ENCODE peak calls at places on chromosome 10, in nine cellular contexts. One of them, this sample, is unnamed. For H3K27me3, the result is how much of the 10 kb centered on the place peaks cover.

GRCh38 chr10:15858895-15859294 is 1.4 kb downstream of the MINDY3 start:
- DNase-seq in body of pancreas: no peak
- DNase-seq in neural progenitor cell: no peak
- DNase-seq in AG04450: no peak
- DNase-seq in endodermal cell: no peak
- DNase-seq in CD4-positive, alpha-beta memory T cell: no peak
- DNase-seq in dorsolateral prefrontal cortex: no peak
- DNase-seq in bronchial epithelial cell: no peak
- DNase-seq in adrenal gland: no peak
- DNase-seq in this sample: no peak

GRCh38 chr10:119940487-119940886 is 48.0 kb downstream of the SEC23IP start:
- DNase-seq in body of pancreas: no peak
- DNase-seq in neural progenitor cell: no peak
- DNase-seq in AG04450: no peak
- DNase-seq in endodermal cell: no peak
- DNase-seq in CD4-positive, alpha-beta memory T cell: no peak
- DNase-seq in dorsolateral prefrontal cortex: no peak
- DNase-seq in bronchial epithelial cell: peak
- DNase-seq in adrenal gland: no peak
- DNase-seq in this sample: no peak

GRCh38 chr10:105149371-105149871 is 508.3 kb downstream of the SORCS3 start:
- DNase-seq in body of pancreas: no peak
- DNase-seq in neural progenitor cell: no peak
- DNase-seq in AG04450: no peak
- DNase-seq in endodermal cell: no peak
- DNase-seq in CD4-positive, alpha-beta memory T cell: no peak
- DNase-seq in dorsolateral prefrontal cortex: no peak
- DNase-seq in bronchial epithelial cell: peak
- DNase-seq in adrenal gland: no peak
- DNase-seq in this sample: no peak

GRCh38 chr10:124646483-124647352 is 97.5 kb downstream of the FAM53B start:
- DNase-seq in body of pancreas: peak
- DNase-seq in neural progenitor cell: no peak
- DNase-seq in AG04450: peak
- DNase-seq in endodermal cell: no peak
- DNase-seq in CD4-positive, alpha-beta memory T cell: no peak
- DNase-seq in dorsolateral prefrontal cortex: peak
- DNase-seq in bronchial epithelial cell: peak
- DNase-seq in adrenal gland: peak
- DNase-seq in this sample: peak

GRCh38 chr10:88118769-88119559 is 255.5 kb downstream of the PTEN start:
- DNase-seq in body of pancreas: no peak
- DNase-seq in neural progenitor cell: no peak
- DNase-seq in AG04450: no peak
- DNase-seq in endodermal cell: no peak
- DNase-seq in CD4-positive, alpha-beta memory T cell: no peak
- DNase-seq in dorsolateral prefrontal cortex: no peak
- DNase-seq in bronchial epithelial cell: peak
- DNase-seq in adrenal gland: no peak
- DNase-seq in this sample: no peak

GRCh38 chr10:79976999-79977398 is 28.1 kb upstream of the SFTPD start:
- DNase-seq in body of pancreas: no peak
- DNase-seq in neural progenitor cell: no peak
- DNase-seq in AG04450: no peak
- DNase-seq in endodermal cell: no peak
- DNase-seq in CD4-positive, alpha-beta memory T cell: no peak
- DNase-seq in dorsolateral prefrontal cortex: no peak
- DNase-seq in bronchial epithelial cell: no peak
- DNase-seq in adrenal gland: no peak
- DNase-seq in this sample: no peak

GRCh38 chr10:121527690-121528089 is 70.6 kb downstream of the FGFR2 start:
- DNase-seq in body of pancreas: no peak
- DNase-seq in neural progenitor cell: peak
- DNase-seq in AG04450: no peak
- DNase-seq in endodermal cell: peak
- DNase-seq in CD4-positive, alpha-beta memory T cell: no peak
- DNase-seq in dorsolateral prefrontal cortex: no peak
- DNase-seq in bronchial epithelial cell: peak
- DNase-seq in adrenal gland: no peak
- DNase-seq in this sample: peak

GRCh38 chr10:124943301-124944092 is 1.6 kb downstream of the ZRANB1 start:
- DNase-seq in body of pancreas: no peak
- DNase-seq in neural progenitor cell: no peak
- DNase-seq in AG04450: peak
- DNase-seq in endodermal cell: no peak
- DNase-seq in CD4-positive, alpha-beta memory T cell: no peak
- DNase-seq in dorsolateral prefrontal cortex: no peak
- DNase-seq in bronchial epithelial cell: peak
- DNase-seq in adrenal gland: no peak
- DNase-seq in this sample: no peak

GRCh38 chr10:10363217-10363616 is 654.5 kb upstream of the CELF2 start:
- DNase-seq in body of pancreas: no peak
- DNase-seq in neural progenitor cell: no peak
- DNase-seq in AG04450: no peak
- DNase-seq in endodermal cell: no peak
- DNase-seq in CD4-positive, alpha-beta memory T cell: no peak
- DNase-seq in dorsolateral prefrontal cortex: no peak
- DNase-seq in bronchial epithelial cell: no peak
- DNase-seq in adrenal gland: no peak
- DNase-seq in this sample: no peak

GRCh38 chr10:124961248-124961570 is 19.3 kb downstream of the ZRANB1 start:
- DNase-seq in body of pancreas: no peak
- DNase-seq in neural progenitor cell: no peak
- DNase-seq in AG04450: no peak
- DNase-seq in endodermal cell: no peak
- DNase-seq in CD4-positive, alpha-beta memory T cell: no peak
- DNase-seq in dorsolateral prefrontal cortex: no peak
- DNase-seq in bronchial epithelial cell: no peak
- DNase-seq in adrenal gland: no peak
- DNase-seq in this sample: no peak

GRCh38 chr10:132860527-132860926 is 74.6 kb upstream of the NKX6-2 start:
- DNase-seq in body of pancreas: no peak
- DNase-seq in neural progenitor cell: no peak
- DNase-seq in AG04450: no peak
- DNase-seq in endodermal cell: peak
- DNase-seq in CD4-positive, alpha-beta memory T cell: no peak
- DNase-seq in dorsolateral prefrontal cortex: no peak
- DNase-seq in bronchial epithelial cell: no peak
- DNase-seq in adrenal gland: no peak
- DNase-seq in this sample: no peak

GRCh38 chr10:100100651-100101525 is 19.2 kb upstream of the CPN1 start:
- DNase-seq in body of pancreas: no peak
- DNase-seq in neural progenitor cell: peak
- DNase-seq in AG04450: peak
- DNase-seq in endodermal cell: peak
- DNase-seq in CD4-positive, alpha-beta memory T cell: no peak
- DNase-seq in dorsolateral prefrontal cortex: no peak
- DNase-seq in bronchial epithelial cell: peak
- DNase-seq in adrenal gland: no peak
- DNase-seq in this sample: no peak

GRCh38 chr10:113041841-113042745 is 92.0 kb downstream of the TCF7L2 start:
- DNase-seq in body of pancreas: no peak
- DNase-seq in neural progenitor cell: no peak
- DNase-seq in AG04450: no peak
- DNase-seq in endodermal cell: no peak
- DNase-seq in CD4-positive, alpha-beta memory T cell: no peak
- DNase-seq in dorsolateral prefrontal cortex: no peak
- DNase-seq in bronchial epithelial cell: no peak
- DNase-seq in adrenal gland: no peak
- DNase-seq in this sample: no peak

GRCh38 chr10:27819781-27820531 is 74.3 kb upstream of the MKX start:
- DNase-seq in body of pancreas: peak
- DNase-seq in neural progenitor cell: no peak
- DNase-seq in AG04450: peak
- DNase-seq in endodermal cell: no peak
- DNase-seq in CD4-positive, alpha-beta memory T cell: no peak
- DNase-seq in dorsolateral prefrontal cortex: no peak
- DNase-seq in bronchial epithelial cell: peak
- DNase-seq in adrenal gland: peak
- DNase-seq in this sample: peak

GRCh38 chr10:99285846-99286245 is 43.3 kb upstream of the CNNM1 start:
- DNase-seq in body of pancreas: no peak
- DNase-seq in neural progenitor cell: no peak
- DNase-seq in AG04450: no peak
- DNase-seq in endodermal cell: no peak
- DNase-seq in CD4-positive, alpha-beta memory T cell: no peak
- DNase-seq in dorsolateral prefrontal cortex: no peak
- DNase-seq in bronchial epithelial cell: peak
- DNase-seq in adrenal gland: no peak
- DNase-seq in this sample: no peak

GRCh38 chr10:101565936-101566332 is 22.1 kb downstream of the POLL start:
- DNase-seq in body of pancreas: peak
- DNase-seq in neural progenitor cell: no peak
- DNase-seq in AG04450: no peak
- DNase-seq in endodermal cell: no peak
- DNase-seq in CD4-positive, alpha-beta memory T cell: no peak
- DNase-seq in dorsolateral prefrontal cortex: no peak
- DNase-seq in bronchial epithelial cell: no peak
- DNase-seq in adrenal gland: no peak
- DNase-seq in this sample: no peak
- H3K27me3 ChIP-seq in body of pancreas: under half
- H3K27me3 ChIP-seq in neural progenitor cell: half or more
- H3K27me3 ChIP-seq in AG04450: under half
- H3K27me3 ChIP-seq in endodermal cell: under half
- H3K27me3 ChIP-seq in CD4-positive, alpha-beta memory T cell: under half
- H3K27me3 ChIP-seq in dorsolateral prefrontal cortex: under half
- H3K27me3 ChIP-seq in bronchial epithelial cell: under half
- H3K27me3 ChIP-seq in adrenal gland: under half
- H3K27me3 ChIP-seq in this sample: under half

GRCh38 chr10:5002013-5002727 is 1.5 kb downstream of the AKR1C2 start:
- DNase-seq in body of pancreas: no peak
- DNase-seq in neural progenitor cell: no peak
- DNase-seq in AG04450: no peak
- DNase-seq in endodermal cell: no peak
- DNase-seq in CD4-positive, alpha-beta memory T cell: no peak
- DNase-seq in dorsolateral prefrontal cortex: no peak
- DNase-seq in bronchial epithelial cell: no peak
- DNase-seq in adrenal gland: no peak
- DNase-seq in this sample: no peak
- H3K4me3 ChIP-seq in body of pancreas: no peak
- H3K4me3 ChIP-seq in neural progenitor cell: no peak
- H3K4me3 ChIP-seq in AG04450: no peak
- H3K4me3 ChIP-seq in endodermal cell: no peak
- H3K4me3 ChIP-seq in CD4-positive, alpha-beta memory T cell: no peak
- H3K4me3 ChIP-seq in dorsolateral prefrontal cortex: peak
- H3K4me3 ChIP-seq in bronchial epithelial cell: peak
- H3K4me3 ChIP-seq in adrenal gland: no peak
- H3K4me3 ChIP-seq in this sample: no peak

DNA sequence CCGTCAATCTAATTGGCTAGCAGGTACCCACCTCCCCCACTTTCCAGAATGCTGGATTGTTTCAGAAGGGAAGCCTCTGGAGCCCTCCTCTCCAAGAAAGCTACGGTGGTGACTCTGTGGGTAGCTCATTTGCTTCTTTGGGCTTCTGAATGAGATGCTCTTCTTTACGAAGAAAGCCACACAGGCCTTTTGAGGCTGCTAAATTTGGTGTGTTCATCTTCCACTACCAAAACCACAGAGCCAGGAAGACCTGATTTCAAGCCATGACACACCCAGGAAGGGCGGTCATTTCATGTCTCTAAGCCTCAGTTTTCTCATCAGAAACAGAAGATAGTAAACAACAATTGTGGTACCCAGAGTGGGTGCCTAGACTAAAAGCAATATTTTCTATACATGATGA is 901.2 kb downstream of the KCNMA1 start:
- DNase-seq in body of pancreas: no peak
- DNase-seq in neural progenitor cell: no peak
- DNase-seq in AG04450: no peak
- DNase-seq in endodermal cell: no peak
- DNase-seq in CD4-positive, alpha-beta memory T cell: peak
- DNase-seq in dorsolateral prefrontal cortex: no peak
- DNase-seq in bronchial epithelial cell: no peak
- DNase-seq in adrenal gland: no peak
- DNase-seq in this sample: no peak
- H3K27me3 ChIP-seq in body of pancreas: under half
- H3K27me3 ChIP-seq in neural progenitor cell: under half
- H3K27me3 ChIP-seq in AG04450: under half
- H3K27me3 ChIP-seq in endodermal cell: under half
- H3K27me3 ChIP-seq in CD4-positive, alpha-beta memory T cell: under half
- H3K27me3 ChIP-seq in dorsolateral prefrontal cortex: under half
- H3K27me3 ChIP-seq in bronchial epithelial cell: under half
- H3K27me3 ChIP-seq in adrenal gland: under half
- H3K27me3 ChIP-seq in this sample: under half

GRCh38 chr10:3198900-3199299 is 26.3 kb upstream of the PITRM1 start:
- DNase-seq in body of pancreas: no peak
- DNase-seq in neural progenitor cell: no peak
- DNase-seq in AG04450: no peak
- DNase-seq in endodermal cell: no peak
- DNase-seq in CD4-positive, alpha-beta memory T cell: no peak
- DNase-seq in dorsolateral prefrontal cortex: no peak
- DNase-seq in bronchial epithelial cell: no peak
- DNase-seq in adrenal gland: no peak
- DNase-seq in this sample: no peak

GRCh38 chr10:3196971-3197353 is 24.4 kb upstream of the PITRM1 start:
- DNase-seq in body of pancreas: no peak
- DNase-seq in neural progenitor cell: no peak
- DNase-seq in AG04450: no peak
- DNase-seq in endodermal cell: no peak
- DNase-seq in CD4-positive, alpha-beta memory T cell: no peak
- DNase-seq in dorsolateral prefrontal cortex: no peak
- DNase-seq in bronchial epithelial cell: no peak
- DNase-seq in adrenal gland: no peak
- DNase-seq in this sample: peak

GRCh38 chr10:3196482-3196881 is 23.9 kb upstream of the PITRM1 start:
- DNase-seq in body of pancreas: no peak
- DNase-seq in neural progenitor cell: no peak
- DNase-seq in AG04450: no peak
- DNase-seq in endodermal cell: peak
- DNase-seq in CD4-positive, alpha-beta memory T cell: no peak
- DNase-seq in dorsolateral prefrontal cortex: no peak
- DNase-seq in bronchial epithelial cell: no peak
- DNase-seq in adrenal gland: no peak
- DNase-seq in this sample: no peak

GRCh38 chr10:3195706-3196105 is 23.1 kb upstream of the PITRM1 start:
- DNase-seq in body of pancreas: no peak
- DNase-seq in neural progenitor cell: no peak
- DNase-seq in AG04450: no peak
- DNase-seq in endodermal cell: no peak
- DNase-seq in CD4-positive, alpha-beta memory T cell: no peak
- DNase-seq in dorsolateral prefrontal cortex: no peak
- DNase-seq in bronchial epithelial cell: no peak
- DNase-seq in adrenal gland: no peak
- DNase-seq in this sample: no peak

DNA sequence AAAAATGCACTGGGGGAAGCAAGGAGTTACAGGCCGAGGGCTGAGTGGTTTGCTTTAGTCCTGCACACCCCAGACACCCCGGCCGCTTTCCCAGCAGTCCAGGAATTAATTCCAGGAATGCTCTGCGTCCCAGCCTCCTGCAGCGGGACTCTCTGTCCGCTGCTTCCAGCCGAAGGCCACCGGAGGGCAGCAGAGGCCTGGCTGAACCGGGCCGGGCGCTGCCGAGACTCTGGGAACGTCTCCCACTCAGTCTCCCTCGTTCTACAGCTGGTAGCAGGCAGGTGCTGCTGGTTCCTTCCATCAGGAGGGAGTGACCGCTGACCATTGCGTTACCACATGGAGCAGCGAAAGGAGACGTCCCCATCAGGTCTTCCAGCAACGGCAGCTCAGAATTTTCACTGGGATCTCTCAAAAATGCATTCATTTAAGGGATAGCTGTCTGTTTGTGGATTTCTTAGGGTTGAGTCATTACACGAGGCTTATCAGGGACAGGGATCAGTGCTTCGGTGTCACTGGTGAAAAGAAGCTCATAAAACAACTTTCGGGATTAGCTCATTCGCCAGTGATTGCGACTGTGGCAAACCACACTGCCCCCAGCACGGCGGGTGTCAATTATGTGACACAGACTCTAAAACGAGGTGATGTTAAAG is 24.9 kb upstream of the PITRM1 start:
- DNase-seq in body of pancreas: peak
- DNase-seq in neural progenitor cell: peak
- DNase-seq in AG04450: peak
- DNase-seq in endodermal cell: peak
- DNase-seq in CD4-positive, alpha-beta memory T cell: peak
- DNase-seq in dorsolateral prefrontal cortex: peak
- DNase-seq in bronchial epithelial cell: peak
- DNase-seq in adrenal gland: peak
- DNase-seq in this sample: peak
- H3K4me3 ChIP-seq in body of pancreas: no peak
- H3K4me3 ChIP-seq in neural progenitor cell: no peak
- H3K4me3 ChIP-seq in AG04450: peak
- H3K4me3 ChIP-seq in endodermal cell: no peak
- H3K4me3 ChIP-seq in CD4-positive, alpha-beta memory T cell: peak
- H3K4me3 ChIP-seq in dorsolateral prefrontal cortex: peak
- H3K4me3 ChIP-seq in bronchial epithelial cell: peak
- H3K4me3 ChIP-seq in adrenal gland: no peak
- H3K4me3 ChIP-seq in this sample: no peak

This sample was measured in thyroid gland.